ENCODE peak calls at places on chromosomes 16 and 17, in five cellular contexts. One of them, this sample, is unnamed. For H3K4me1, the result is how much of the 10 kb centered on the place peaks cover.

GRCh38 chr17:50128441-50129302 is 1.3 kb downstream of the SAMD14 start:
- DNase-seq in IMR-90: peak
- DNase-seq in right lobe of liver: no peak
- DNase-seq in ovary: no peak
- DNase-seq in adrenal gland: peak
- DNase-seq in this sample: no peak

GRCh38 chr16:56202036-56202435 is 10.7 kb downstream of the GNAO1 start:
- DNase-seq in IMR-90: no peak
- DNase-seq in right lobe of liver: no peak
- DNase-seq in ovary: no peak
- DNase-seq in adrenal gland: no peak
- DNase-seq in this sample: no peak

GRCh38 chr16:75550211-75550662 is 5.8 kb downstream of the TMEM231 start:
- DNase-seq in IMR-90: peak
- DNase-seq in right lobe of liver: no peak
- DNase-seq in ovary: no peak
- DNase-seq in adrenal gland: peak
- DNase-seq in this sample: no peak

GRCh38 chr16:2698996-2699750 is 16.9 kb downstream of the KCTD5 start:
- DNase-seq in IMR-90: no peak
- DNase-seq in right lobe of liver: no peak
- DNase-seq in ovary: peak
- DNase-seq in adrenal gland: peak
- DNase-seq in this sample: no peak

GRCh38 chr17:45653616-45654015 is 130.5 kb upstream of the CRHR1 start:
- DNase-seq in IMR-90: no peak
- DNase-seq in right lobe of liver: no peak
- DNase-seq in ovary: no peak
- DNase-seq in adrenal gland: no peak
- DNase-seq in this sample: no peak

GRCh38 chr17:45222994-45223540 is 1.4 kb downstream of the FMNL1 start:
- DNase-seq in IMR-90: no peak
- DNase-seq in right lobe of liver: no peak
- DNase-seq in ovary: no peak
- DNase-seq in adrenal gland: no peak
- DNase-seq in this sample: peak

GRCh38 chr17:71173963-71174362 is 946.9 kb upstream of the SOX9 start:
- DNase-seq in IMR-90: no peak
- DNase-seq in right lobe of liver: no peak
- DNase-seq in ovary: no peak
- DNase-seq in adrenal gland: no peak
- DNase-seq in this sample: no peak

GRCh38 chr17:82970818-82971610 is 108.4 kb upstream of the METRNL start:
- DNase-seq in IMR-90: no peak
- DNase-seq in right lobe of liver: no peak
- DNase-seq in ovary: no peak
- DNase-seq in adrenal gland: no peak
- DNase-seq in this sample: no peak

GRCh38 chr17:48101012-48101720 is at the start of gene CBX1:
- DNase-seq in IMR-90: peak
- DNase-seq in right lobe of liver: peak
- DNase-seq in ovary: peak
- DNase-seq in adrenal gland: peak
- DNase-seq in this sample: peak

GRCh38 chr17:71084219-71084618 is 914.9 kb downstream of the KCNJ2 start:
- DNase-seq in IMR-90: peak
- DNase-seq in right lobe of liver: no peak
- DNase-seq in ovary: no peak
- DNase-seq in adrenal gland: no peak
- DNase-seq in this sample: no peak

GRCh38 chr17:82734987-82735866 is at the start of gene FN3K:
- DNase-seq in IMR-90: peak
- DNase-seq in right lobe of liver: peak
- DNase-seq in ovary: peak
- DNase-seq in adrenal gland: peak
- DNase-seq in this sample: peak

GRCh38 chr16:76900285-76901263 is 290.4 kb upstream of the MON1B start:
- DNase-seq in IMR-90: no peak
- DNase-seq in right lobe of liver: no peak
- DNase-seq in ovary: no peak
- DNase-seq in adrenal gland: no peak
- DNase-seq in this sample: no peak

GRCh38 chr17:82097187-82097918 is 683 bp downstream of the FASN start:
- DNase-seq in IMR-90: peak
- DNase-seq in right lobe of liver: peak
- DNase-seq in ovary: peak
- DNase-seq in adrenal gland: peak
- DNase-seq in this sample: peak

GRCh38 chr17:74458835-74459234 is 7.6 kb upstream of the CD300A start:
- DNase-seq in IMR-90: no peak
- DNase-seq in right lobe of liver: no peak
- DNase-seq in ovary: no peak
- DNase-seq in adrenal gland: no peak
- DNase-seq in this sample: no peak

GRCh38 chr16:89860747-89861304 is 12.6 kb upstream of the TCF25 start:
- DNase-seq in IMR-90: peak
- DNase-seq in right lobe of liver: peak
- DNase-seq in ovary: peak
- DNase-seq in adrenal gland: peak
- DNase-seq in this sample: peak

GRCh38 chr17:21171309-21171922 is 42.5 kb downstream of the TMEM11 start:
- DNase-seq in IMR-90: no peak
- DNase-seq in right lobe of liver: no peak
- DNase-seq in ovary: no peak
- DNase-seq in adrenal gland: no peak
- DNase-seq in this sample: peak

GRCh38 chr16:1301562-1301961 is 7.9 kb upstream of the UBE2I start:
- DNase-seq in IMR-90: no peak
- DNase-seq in right lobe of liver: no peak
- DNase-seq in ovary: no peak
- DNase-seq in adrenal gland: no peak
- DNase-seq in this sample: no peak
- H3K4me1 ChIP-seq in IMR-90: under half
- H3K4me1 ChIP-seq in right lobe of liver: under half
- H3K4me1 ChIP-seq in ovary: under half
- H3K4me1 ChIP-seq in adrenal gland: under half
- H3K4me1 ChIP-seq in this sample: half or more

DNA sequence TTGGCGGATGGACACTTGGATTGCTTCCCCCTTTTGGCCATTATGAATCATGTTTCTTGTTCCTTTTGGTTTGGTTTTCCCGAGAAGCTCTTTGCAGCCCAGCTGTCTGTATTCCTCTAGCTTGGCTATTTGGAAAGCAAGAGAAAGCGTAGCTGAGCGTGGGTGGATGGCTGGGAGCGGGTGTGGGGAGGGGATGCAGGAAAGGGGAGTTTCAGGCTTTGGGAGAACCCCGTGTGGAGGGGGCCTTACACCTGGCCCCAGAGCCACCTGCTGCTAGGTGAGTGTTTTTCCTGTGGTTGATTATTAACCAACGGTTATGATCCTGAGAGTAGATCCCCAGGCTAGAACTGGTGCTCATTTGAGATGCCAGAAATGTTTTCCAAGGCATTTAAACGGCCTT is 103.7 kb downstream of the RAP1GAP2 start:
- DNase-seq in IMR-90: peak
- DNase-seq in right lobe of liver: no peak
- DNase-seq in ovary: no peak
- DNase-seq in adrenal gland: no peak
- DNase-seq in this sample: no peak
- TF ChIP-seq POLR2A in IMR-90: no peak
- TF ChIP-seq POLR2A in right lobe of liver: no peak
- TF ChIP-seq POLR2A in ovary: no peak
- TF ChIP-seq POLR2A in adrenal gland: no peak
- TF ChIP-seq POLR2A in this sample: no peak

GRCh38 chr17:17693955-17694228 is 12.6 kb downstream of the RAI1 start:
- DNase-seq in IMR-90: no peak
- DNase-seq in right lobe of liver: no peak
- DNase-seq in ovary: no peak
- DNase-seq in adrenal gland: no peak
- DNase-seq in this sample: no peak
- H3K4me1 ChIP-seq in IMR-90: half or more
- H3K4me1 ChIP-seq in right lobe of liver: under half
- H3K4me1 ChIP-seq in ovary: under half
- H3K4me1 ChIP-seq in adrenal gland: under half
- H3K4me1 ChIP-seq in this sample: under half

GRCh38 chr16:4699030-4699556 is 5.7 kb downstream of the NUDT16L1 start:
- DNase-seq in IMR-90: no peak
- DNase-seq in right lobe of liver: peak
- DNase-seq in ovary: no peak
- DNase-seq in adrenal gland: peak
- DNase-seq in this sample: no peak
- TF ChIP-seq POLR2A in IMR-90: no peak
- TF ChIP-seq POLR2A in right lobe of liver: no peak
- TF ChIP-seq POLR2A in ovary: no peak
- TF ChIP-seq POLR2A in adrenal gland: no peak
- TF ChIP-seq POLR2A in this sample: no peak

GRCh38 chr17:76542984-76543383 is 3.1 kb downstream of the PRCD start:
- DNase-seq in IMR-90: no peak
- DNase-seq in right lobe of liver: no peak
- DNase-seq in ovary: no peak
- DNase-seq in adrenal gland: no peak
- DNase-seq in this sample: peak
- H3K4me1 ChIP-seq in IMR-90: under half
- H3K4me1 ChIP-seq in right lobe of liver: under half
- H3K4me1 ChIP-seq in ovary: under half
- H3K4me1 ChIP-seq in adrenal gland: under half
- H3K4me1 ChIP-seq in this sample: half or more

GRCh38 chr16:50272687-50273381 is 6.5 kb downstream of the ADCY7 start:
- DNase-seq in IMR-90: no peak
- DNase-seq in right lobe of liver: peak
- DNase-seq in ovary: no peak
- DNase-seq in adrenal gland: no peak
- DNase-seq in this sample: peak

GRCh38 chr16:50275428-50276127 is 9.2 kb downstream of the ADCY7 start:
- DNase-seq in IMR-90: no peak
- DNase-seq in right lobe of liver: no peak
- DNase-seq in ovary: peak
- DNase-seq in adrenal gland: no peak
- DNase-seq in this sample: peak

GRCh38 chr16:50274771-50275415 is 8.5 kb downstream of the ADCY7 start:
- DNase-seq in IMR-90: no peak
- DNase-seq in right lobe of liver: peak
- DNase-seq in ovary: no peak
- DNase-seq in adrenal gland: no peak
- DNase-seq in this sample: peak

GRCh38 chr16:50273382-50273690 is 7.0 kb downstream of the ADCY7 start:
- DNase-seq in IMR-90: no peak
- DNase-seq in right lobe of liver: no peak
- DNase-seq in ovary: no peak
- DNase-seq in adrenal gland: no peak
- DNase-seq in this sample: peak

DNA sequence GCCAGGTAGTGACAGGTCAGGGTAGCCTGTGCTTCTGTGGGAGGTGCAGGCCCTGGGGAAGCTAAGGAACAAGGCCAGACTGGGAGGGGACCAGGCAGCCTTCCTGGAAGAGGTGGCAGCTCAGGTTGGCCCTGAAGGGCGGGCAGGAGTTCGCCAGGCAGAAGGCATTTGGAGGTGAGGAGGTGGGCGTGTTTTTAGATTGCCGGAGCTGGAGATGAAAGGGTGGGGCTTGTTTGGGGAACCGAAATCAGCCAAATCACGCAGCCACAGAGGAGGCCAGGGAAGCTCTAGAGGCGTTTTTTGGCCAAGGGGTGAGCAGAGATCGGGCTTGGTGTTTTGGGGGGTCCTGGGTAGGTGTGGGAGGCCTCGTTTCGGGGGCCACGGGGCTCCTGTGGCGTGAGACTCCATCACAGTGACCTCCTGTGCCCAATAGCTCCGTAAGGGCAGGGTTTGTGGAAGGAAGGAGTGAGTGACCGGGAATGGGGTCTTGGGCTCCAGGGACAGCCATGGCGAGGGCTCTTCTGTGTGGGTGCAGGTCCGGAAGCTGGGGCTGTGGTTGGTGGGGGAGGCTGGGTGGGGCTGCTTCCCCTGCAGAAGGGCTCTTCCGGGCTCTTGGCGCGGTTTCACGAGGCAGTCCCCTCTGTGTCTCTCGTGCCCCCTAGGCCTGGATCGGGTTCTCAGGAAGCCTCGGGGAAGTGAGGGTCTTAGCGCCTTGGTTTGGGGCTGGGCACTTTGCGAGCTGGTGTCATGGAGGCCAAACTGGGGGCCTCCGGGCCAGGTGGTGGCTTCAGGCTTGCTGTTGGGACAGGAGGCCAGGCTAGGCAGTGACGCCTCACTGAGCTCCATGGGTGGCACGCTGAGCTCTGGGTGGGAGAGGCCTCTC is 7.8 kb downstream of the ADCY7 start:
- DNase-seq in IMR-90: no peak
- DNase-seq in right lobe of liver: peak
- DNase-seq in ovary: no peak
- DNase-seq in adrenal gland: no peak
- DNase-seq in this sample: peak
- TF ChIP-seq POLR2A in IMR-90: no peak
- TF ChIP-seq POLR2A in right lobe of liver: no peak
- TF ChIP-seq POLR2A in ovary: no peak
- TF ChIP-seq POLR2A in adrenal gland: no peak
- TF ChIP-seq POLR2A in this sample: no peak

GRCh38 chr17:67024736-67025135 is 19.6 kb upstream of the CACNG1 start:
- DNase-seq in IMR-90: no peak
- DNase-seq in right lobe of liver: no peak
- DNase-seq in ovary: no peak
- DNase-seq in adrenal gland: no peak
- DNase-seq in this sample: no peak
- H3K4me1 ChIP-seq in IMR-90: under half
- H3K4me1 ChIP-seq in right lobe of liver: under half
- H3K4me1 ChIP-seq in ovary: under half
- H3K4me1 ChIP-seq in adrenal gland: under half
- H3K4me1 ChIP-seq in this sample: under half